ENCODE peak calls at places on chromosomes 1 and 21, in eight cellular contexts. One of them, this sample, is unnamed.

GRCh38 chr1:54047384-54048315 is 5.4 kb downstream of the TMEM59 start:
- DNase-seq in CD8-positive, alpha-beta T cell: no peak
- DNase-seq in right atrium auricular region: no peak
- DNase-seq in heart right ventricle: no peak
- DNase-seq in GM23338: no peak
- DNase-seq in kidney epithelial cell: no peak
- DNase-seq in astrocyte: peak; percentile 17
- DNase-seq in neural progenitor cell: no peak
- DNase-seq in this sample: no peak

GRCh38 chr1:172450524-172450885 is 6.6 kb upstream of the PIGC start:
- DNase-seq in CD8-positive, alpha-beta T cell: no peak
- DNase-seq in right atrium auricular region: no peak
- DNase-seq in heart right ventricle: no peak
- DNase-seq in GM23338: no peak
- DNase-seq in kidney epithelial cell: no peak
- DNase-seq in astrocyte: no peak
- DNase-seq in neural progenitor cell: peak; percentile 28
- DNase-seq in this sample: no peak

GRCh38 chr1:244971524-244972216 is 107.3 kb upstream of the HNRNPU start:
- DNase-seq in CD8-positive, alpha-beta T cell: no peak
- DNase-seq in right atrium auricular region: no peak
- DNase-seq in heart right ventricle: no peak
- DNase-seq in GM23338: peak; percentile 30
- DNase-seq in kidney epithelial cell: no peak
- DNase-seq in astrocyte: peak; percentile 14
- DNase-seq in neural progenitor cell: no peak
- DNase-seq in this sample: no peak

GRCh38 chr1:217534566-217534965 is 96.3 kb downstream of the GPATCH2 start:
- DNase-seq in CD8-positive, alpha-beta T cell: no peak
- DNase-seq in right atrium auricular region: no peak
- DNase-seq in heart right ventricle: no peak
- DNase-seq in GM23338: no peak
- DNase-seq in kidney epithelial cell: no peak
- DNase-seq in astrocyte: no peak
- DNase-seq in neural progenitor cell: no peak
- DNase-seq in this sample: no peak

GRCh38 chr1:45622267-45622890 is 1.5 kb downstream of the CCDC17 start:
- DNase-seq in CD8-positive, alpha-beta T cell: no peak
- DNase-seq in right atrium auricular region: no peak
- DNase-seq in heart right ventricle: no peak
- DNase-seq in GM23338: no peak
- DNase-seq in kidney epithelial cell: no peak
- DNase-seq in astrocyte: no peak
- DNase-seq in neural progenitor cell: peak; percentile 36
- DNase-seq in this sample: peak; percentile 61

GRCh38 chr1:61083014-61083798 is 845 bp downstream of the NFIA start:
- DNase-seq in CD8-positive, alpha-beta T cell: no peak
- DNase-seq in right atrium auricular region: no peak
- DNase-seq in heart right ventricle: peak; percentile 33
- DNase-seq in GM23338: peak; percentile 35
- DNase-seq in kidney epithelial cell: no peak
- DNase-seq in astrocyte: no peak
- DNase-seq in neural progenitor cell: peak; percentile 66
- DNase-seq in this sample: peak; percentile 46

GRCh38 chr1:25469177-25469576 is 38.5 kb downstream of the MACO1 start:
- DNase-seq in CD8-positive, alpha-beta T cell: no peak
- DNase-seq in right atrium auricular region: no peak
- DNase-seq in heart right ventricle: no peak
- DNase-seq in GM23338: no peak
- DNase-seq in kidney epithelial cell: no peak
- DNase-seq in astrocyte: peak; percentile 65
- DNase-seq in neural progenitor cell: no peak
- DNase-seq in this sample: no peak

GRCh38 chr1:165416876-165417275 is 28.1 kb downstream of the RXRG start:
- DNase-seq in CD8-positive, alpha-beta T cell: no peak
- DNase-seq in right atrium auricular region: no peak
- DNase-seq in heart right ventricle: no peak
- DNase-seq in GM23338: no peak
- DNase-seq in kidney epithelial cell: no peak
- DNase-seq in astrocyte: no peak
- DNase-seq in neural progenitor cell: no peak
- DNase-seq in this sample: no peak

GRCh38 chr1:8586438-8586837 is 231.0 kb downstream of the RERE start:
- DNase-seq in CD8-positive, alpha-beta T cell: no peak
- DNase-seq in right atrium auricular region: no peak
- DNase-seq in heart right ventricle: no peak
- DNase-seq in GM23338: no peak
- DNase-seq in kidney epithelial cell: no peak
- DNase-seq in astrocyte: no peak
- DNase-seq in neural progenitor cell: no peak
- DNase-seq in this sample: no peak

GRCh38 chr1:171426645-171427044 is 58.7 kb upstream of the PRRC2C start:
- DNase-seq in CD8-positive, alpha-beta T cell: no peak
- DNase-seq in right atrium auricular region: no peak
- DNase-seq in heart right ventricle: no peak
- DNase-seq in GM23338: no peak
- DNase-seq in kidney epithelial cell: no peak
- DNase-seq in astrocyte: no peak
- DNase-seq in neural progenitor cell: no peak
- DNase-seq in this sample: no peak

DNA sequence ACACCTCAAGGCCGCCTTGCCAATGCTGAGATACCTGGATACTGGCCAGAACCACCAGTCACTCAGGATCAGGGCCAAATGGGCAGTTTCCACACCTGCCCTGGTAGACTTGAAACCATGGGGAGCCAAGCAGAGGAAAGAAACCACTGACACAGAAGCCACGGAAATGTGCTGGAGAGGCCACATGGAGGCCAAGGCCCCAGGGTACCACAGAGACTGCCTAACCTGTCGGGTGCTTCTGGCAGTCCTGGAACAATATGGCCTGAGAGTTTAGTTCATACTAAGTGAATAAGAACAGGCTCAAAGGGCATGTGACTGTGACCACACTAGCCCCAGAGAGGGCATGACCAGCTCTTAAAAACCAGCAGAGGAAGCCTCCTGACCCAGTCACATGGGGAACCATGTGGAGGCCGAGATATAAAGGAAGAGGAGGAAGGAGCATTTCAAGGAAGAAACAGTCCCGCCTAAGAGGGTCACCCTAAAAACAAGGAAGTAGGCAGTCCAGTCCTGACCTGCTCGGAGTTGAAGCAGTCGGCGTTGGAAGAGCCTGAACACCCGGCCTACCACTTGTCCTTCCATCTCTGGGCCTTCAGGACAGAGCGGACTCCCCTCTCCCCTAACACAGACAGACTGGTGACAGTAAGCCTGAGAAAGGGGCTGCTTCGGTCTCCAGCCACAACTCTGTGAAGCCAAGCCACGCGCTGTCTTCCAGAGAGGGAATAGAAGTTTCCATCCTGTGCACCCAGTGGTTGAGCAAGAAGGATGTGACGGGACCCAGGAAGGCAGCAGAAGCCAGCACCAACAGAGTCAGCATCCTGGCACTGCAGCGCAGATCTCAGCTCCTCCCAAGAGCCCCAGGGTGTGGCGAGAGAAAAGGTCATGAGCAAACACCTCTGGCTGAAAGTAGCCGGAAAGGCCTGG is at the start of gene DENND2D:
- DNase-seq in CD8-positive, alpha-beta T cell: peak; percentile 69
- DNase-seq in right atrium auricular region: peak; percentile 67
- DNase-seq in heart right ventricle: peak; percentile 43
- DNase-seq in GM23338: no peak
- DNase-seq in kidney epithelial cell: no peak
- DNase-seq in astrocyte: no peak
- DNase-seq in neural progenitor cell: no peak
- DNase-seq in this sample: no peak
- H3K4me3 ChIP-seq in CD8-positive, alpha-beta T cell: peak within 1 kb of the TSS; percentile 93
- H3K4me3 ChIP-seq in right atrium auricular region: peak within 1 kb of the TSS; percentile 9
- H3K4me3 ChIP-seq in heart right ventricle: peak within 1 kb of the TSS; percentile 14
- H3K4me3 ChIP-seq in GM23338: no peak within 1 kb of the TSS
- H3K4me3 ChIP-seq in kidney epithelial cell: no peak within 1 kb of the TSS
- H3K4me3 ChIP-seq in astrocyte: no peak within 1 kb of the TSS
- H3K4me3 ChIP-seq in neural progenitor cell: no peak within 1 kb of the TSS
- H3K4me3 ChIP-seq in this sample: peak within 1 kb of the TSS; percentile 18

GRCh38 chr1:44035726-44036408 is 4.6 kb upstream of the SLC6A9 start:
- DNase-seq in CD8-positive, alpha-beta T cell: no peak
- DNase-seq in right atrium auricular region: no peak
- DNase-seq in heart right ventricle: peak; percentile 49
- DNase-seq in GM23338: no peak
- DNase-seq in kidney epithelial cell: no peak
- DNase-seq in astrocyte: no peak
- DNase-seq in neural progenitor cell: peak; percentile 55
- DNase-seq in this sample: no peak
- TF ChIP-seq CTCF in CD8-positive, alpha-beta T cell: no peak
- TF ChIP-seq CTCF in right atrium auricular region: no peak
- TF ChIP-seq CTCF in heart right ventricle: no peak
- TF ChIP-seq CTCF in GM23338: peak; percentile 44
- TF ChIP-seq CTCF in kidney epithelial cell: no peak
- TF ChIP-seq CTCF in astrocyte: no peak
- TF ChIP-seq CTCF in neural progenitor cell: peak; percentile 32
- TF ChIP-seq CTCF in this sample: no peak

GRCh38 chr1:169128565-169128964 is 22.1 kb downstream of the ATP1B1 start:
- DNase-seq in CD8-positive, alpha-beta T cell: no peak
- DNase-seq in right atrium auricular region: no peak
- DNase-seq in heart right ventricle: no peak
- DNase-seq in GM23338: no peak
- DNase-seq in kidney epithelial cell: no peak
- DNase-seq in astrocyte: no peak
- DNase-seq in neural progenitor cell: no peak
- DNase-seq in this sample: no peak
- H3K36me3 ChIP-seq in CD8-positive, alpha-beta T cell: no peaks in the 10 kb centered on the region
- H3K36me3 ChIP-seq in right atrium auricular region: peaks cover 66% of the 10 kb centered on the region
- H3K36me3 ChIP-seq in heart right ventricle: no peaks in the 10 kb centered on the region
- H3K36me3 ChIP-seq in GM23338: peaks cover 36% of the 10 kb centered on the region
- H3K36me3 ChIP-seq in kidney epithelial cell: no peaks in the 10 kb centered on the region
- H3K36me3 ChIP-seq in astrocyte: peaks cover 23% of the 10 kb centered on the region
- H3K36me3 ChIP-seq in neural progenitor cell: no peaks in the 10 kb centered on the region
- H3K36me3 ChIP-seq in this sample: peaks cover 7% of the 10 kb centered on the region

GRCh38 chr21:33232640-33233039 is 2.9 kb downstream of the IFNAR2 start:
- DNase-seq in CD8-positive, alpha-beta T cell: no peak
- DNase-seq in right atrium auricular region: no peak
- DNase-seq in heart right ventricle: no peak
- DNase-seq in GM23338: no peak
- DNase-seq in kidney epithelial cell: no peak
- DNase-seq in astrocyte: no peak
- DNase-seq in neural progenitor cell: no peak
- DNase-seq in this sample: no peak
- H3K4me3 ChIP-seq in CD8-positive, alpha-beta T cell: peak overlapping the region; percentile 90
- H3K4me3 ChIP-seq in right atrium auricular region: no peak overlapping the region
- H3K4me3 ChIP-seq in heart right ventricle: no peak overlapping the region
- H3K4me3 ChIP-seq in GM23338: no peak overlapping the region
- H3K4me3 ChIP-seq in kidney epithelial cell: no peak overlapping the region
- H3K4me3 ChIP-seq in astrocyte: no peak overlapping the region
- H3K4me3 ChIP-seq in neural progenitor cell: no peak overlapping the region
- H3K4me3 ChIP-seq in this sample: no peak overlapping the region

GRCh38 chr1:162497723-162498441 is at the start of gene UHMK1:
- DNase-seq in CD8-positive, alpha-beta T cell: peak; percentile 88
- DNase-seq in right atrium auricular region: peak; percentile 94
- DNase-seq in heart right ventricle: peak; percentile 91
- DNase-seq in GM23338: peak; percentile 97
- DNase-seq in kidney epithelial cell: peak; percentile 79
- DNase-seq in astrocyte: peak; percentile 83
- DNase-seq in neural progenitor cell: peak; percentile 95
- DNase-seq in this sample: peak; percentile 94
- TF ChIP-seq CTCF in CD8-positive, alpha-beta T cell: no peak
- TF ChIP-seq CTCF in right atrium auricular region: no peak
- TF ChIP-seq CTCF in heart right ventricle: no peak
- TF ChIP-seq CTCF in GM23338: no peak
- TF ChIP-seq CTCF in kidney epithelial cell: no peak
- TF ChIP-seq CTCF in astrocyte: no peak
- TF ChIP-seq CTCF in neural progenitor cell: no peak
- TF ChIP-seq CTCF in this sample: no peak

This sample was measured in psoas muscle.